ENCODE peak calls at places on chromosome 21, in six cellular contexts. U, E, V, P, X and F are unnamed samples.

GRCh38 chr21:40531421-40531820 is 315.5 kb downstream of the DSCAM start:
- DNase-seq in V (no peak), U (no peak), X (no peak), P (no peak), E (no peak), F (no peak)

GRCh38 chr21:21818898-21819297 is 820.7 kb downstream of the NCAM2 start:
- DNase-seq in E (no peak), V (no peak), U (no peak), X (no peak), P (no peak), F (no peak)

GRCh38 chr21:20026517-20026916 is 971.7 kb upstream of the NCAM2 start:
- DNase-seq in X (no peak), E (no peak), U (no peak), V (no peak), P (no peak), F (no peak)

GRCh38 chr21:41605178-41605933 is 97.4 kb upstream of the TMPRSS2 start:
- DNase-seq in X (peak), P (no peak), V (peak), E (no peak), U (peak), F (no peak)

GRCh38 chr21:37575536-37576083 is 209.0 kb downstream of the DYRK1A start:
- DNase-seq in X (no peak), P (no peak), U (no peak), E (no peak), V (no peak), F (no peak)

GRCh38 chr21:16492892-16493291 is 763.1 kb downstream of the USP25 start:
- DNase-seq in V (no peak), E (no peak), X (no peak), U (no peak), P (no peak), F (no peak)

GRCh38 chr21:37220433-37220980 is 46.6 kb downstream of the VPS26C start:
- DNase-seq in U (no peak), P (peak), X (no peak), V (no peak), E (no peak), F (peak)

GRCh38 chr21:25862596-25862995 is 127.8 kb downstream of the GABPA start:
- DNase-seq in X (no peak), V (no peak), P (peak), E (no peak), U (no peak), F (peak)

GRCh38 chr21:18716578-18717138 is 313.1 kb upstream of the TMPRSS15 start:
- DNase-seq in P (peak), X (no peak), V (no peak), U (no peak), E (no peak), F (no peak)

GRCh38 chr21:38831526-38832467 is 26.1 kb downstream of the ETS2 start:
- DNase-seq in X (peak), E (no peak), V (peak), P (peak), U (peak), F (peak)

GRCh38 chr21:39111928-39112327 is 71.3 kb downstream of the PSMG1 start:
- DNase-seq in U (no peak), X (no peak), E (no peak), P (peak), V (no peak), F (no peak)

GRCh38 chr21:30058928-30059327 is 107.7 kb downstream of the CLDN17 start:
- DNase-seq in V (no peak), U (no peak), P (no peak), X (no peak), E (no peak), F (no peak)

GRCh38 chr21:41620982-41621381 is 113.0 kb upstream of the TMPRSS2 start:
- DNase-seq in V (no peak), U (no peak), P (no peak), X (no peak), E (no peak), F (peak)

GRCh38 chr21:43921979-43922945 is 57.2 kb downstream of the AGPAT3 start:
- DNase-seq in V (no peak), P (no peak), U (no peak), E (peak), X (no peak), F (peak)

GRCh38 chr21:39176312-39176711 is 6.9 kb downstream of the PSMG1 start:
- DNase-seq in P (no peak), V (no peak), E (no peak), U (no peak), X (no peak), F (peak)

GRCh38 chr21:41219498-41220207 is 51.7 kb downstream of the BACE2 start:
- DNase-seq in X (no peak), V (no peak), E (no peak), U (no peak), P (no peak), F (no peak)

GRCh38 chr21:36171741-36172331 is 15.2 kb downstream of the DOP1B start:
- DNase-seq in E (peak), P (no peak), U (no peak), V (no peak), X (no peak), F (no peak)

GRCh38 chr21:36427502-36427901 is 42.3 kb downstream of the CHAF1B start:
- DNase-seq in X (no peak), V (no peak), P (no peak), E (no peak), U (no peak), F (no peak)

GRCh38 chr21:36744560-36745231 is 45.8 kb downstream of the SIM2 start:
- DNase-seq in X (peak), P (no peak), E (no peak), V (no peak), U (no peak), F (no peak)

GRCh38 chr21:41593784-41594138 is 85.8 kb upstream of the TMPRSS2 start:
- DNase-seq in X (peak), P (no peak), U (no peak), E (no peak), V (peak), F (no peak)

GRCh38 chr21:33750017-33750416 is 107.7 kb downstream of the ITSN1 start:
- DNase-seq in V (no peak), U (no peak), E (no peak), X (no peak), P (no peak), F (no peak)

GRCh38 chr21:33752260-33752659 is 110.0 kb downstream of the ITSN1 start:
- DNase-seq in X (no peak), P (no peak), V (no peak), E (no peak), U (no peak), F (no peak)

GRCh38 chr21:33748903-33749302 is 106.6 kb downstream of the ITSN1 start:
- DNase-seq in V (no peak), U (no peak), E (no peak), P (no peak), X (no peak), F (no peak)

GRCh38 chr21:33751120-33751519 is 108.8 kb downstream of the ITSN1 start:
- DNase-seq in U (no peak), E (no peak), V (no peak), P (no peak), X (no peak), F (no peak)

DNA sequence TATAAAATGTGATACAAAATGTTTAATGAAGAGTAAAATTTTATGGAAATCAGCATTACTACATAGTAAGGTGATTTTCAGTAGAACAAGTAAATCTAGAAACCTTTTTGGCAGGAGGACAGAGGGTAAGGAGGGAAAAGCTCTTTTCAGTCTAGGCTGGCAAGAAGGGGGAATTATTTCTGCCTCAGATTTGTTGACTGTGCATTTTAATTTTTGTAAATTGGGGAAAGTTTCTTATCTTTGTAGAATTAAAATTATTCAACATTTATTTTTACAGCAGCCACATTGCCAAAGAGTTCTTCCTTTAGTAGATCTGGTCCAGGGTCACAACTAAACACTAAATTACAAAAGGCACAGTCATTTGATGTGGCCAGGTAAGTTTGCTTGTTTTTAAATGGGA is 109.2 kb downstream of the ITSN1 start:
- DNase-seq in V (no peak), P (no peak), U (no peak), X (no peak), E (no peak), F (no peak)
- TF ChIP-seq CTCF in V (no peak), P (no peak), U (no peak), X (no peak), E (no peak), F (no peak)

GRCh38 chr21:45644041-45644906 is 749 bp downstream of the PCBP3 start:
- DNase-seq in P (peak), U (no peak), E (no peak), V (peak), X (no peak), F (no peak)

GRCh38 chr21:45641480-45642035 is 2.0 kb upstream of the PCBP3 start:
- DNase-seq in X (no peak), E (no peak), P (no peak), U (no peak), V (no peak), F (no peak)

GRCh38 chr21:45640888-45641479 is 2.5 kb upstream of the PCBP3 start:
- DNase-seq in X (no peak), P (peak), V (peak), U (no peak), E (no peak), F (peak)

GRCh38 chr21:45643021-45643980 is at the start of gene PCBP3:
- DNase-seq in X (peak), U (peak), V (peak), P (peak), E (peak), F (peak)

GRCh38 chr21:45642122-45642813 is 1.3 kb upstream of the PCBP3 start:
- DNase-seq in U (no peak), P (no peak), X (no peak), V (peak), E (no peak), F (no peak)
- H3K4me3 ChIP-seq in U (peak), P (peak), X (peak), V (no peak), E (peak), F (peak)

GRCh38 chr21:34278451-34278850 is 85.4 kb upstream of the KCNE2 start:
- DNase-seq in E (no peak), X (no peak), U (no peak), V (no peak), P (no peak), F (no peak)

GRCh38 chr21:34279883-34280282 is 83.9 kb upstream of the KCNE2 start:
- DNase-seq in U (no peak), E (no peak), V (no peak), X (no peak), P (no peak), F (no peak)

GRCh38 chr21:34274001-34274400 is 89.8 kb upstream of the KCNE2 start:
- DNase-seq in E (no peak), U (no peak), X (no peak), P (peak), V (no peak), F (peak)

GRCh38 chr21:34279285-34279684 is 84.5 kb upstream of the KCNE2 start:
- DNase-seq in X (no peak), U (no peak), E (no peak), V (no peak), P (no peak), F (no peak)

GRCh38 chr21:34276711-34277425 is 86.9 kb upstream of the KCNE2 start:
- DNase-seq in P (no peak), X (no peak), U (no peak), E (no peak), V (no peak), F (peak)
- TF ChIP-seq CTCF in P (no peak), X (no peak), U (no peak), E (no peak), V (no peak), F (no peak)

GRCh38 chr21:44925027-44925755 is 4.5 kb upstream of the ITGB2 start:
- DNase-seq in P (peak), V (no peak), U (no peak), E (no peak), X (no peak), F (peak)

GRCh38 chr21:44921928-44922327 is 1.2 kb upstream of the ITGB2 start:
- DNase-seq in E (no peak), X (no peak), U (no peak), V (no peak), P (no peak), F (no peak)

GRCh38 chr21:44920694-44921604 is at the start of gene ITGB2:
- DNase-seq in X (peak), U (peak), P (no peak), V (no peak), E (peak), F (no peak)

GRCh38 chr21:44924611-44925010 is 3.9 kb upstream of the ITGB2 start:
- DNase-seq in V (no peak), E (no peak), P (no peak), U (no peak), X (no peak), F (no peak)

DNA sequence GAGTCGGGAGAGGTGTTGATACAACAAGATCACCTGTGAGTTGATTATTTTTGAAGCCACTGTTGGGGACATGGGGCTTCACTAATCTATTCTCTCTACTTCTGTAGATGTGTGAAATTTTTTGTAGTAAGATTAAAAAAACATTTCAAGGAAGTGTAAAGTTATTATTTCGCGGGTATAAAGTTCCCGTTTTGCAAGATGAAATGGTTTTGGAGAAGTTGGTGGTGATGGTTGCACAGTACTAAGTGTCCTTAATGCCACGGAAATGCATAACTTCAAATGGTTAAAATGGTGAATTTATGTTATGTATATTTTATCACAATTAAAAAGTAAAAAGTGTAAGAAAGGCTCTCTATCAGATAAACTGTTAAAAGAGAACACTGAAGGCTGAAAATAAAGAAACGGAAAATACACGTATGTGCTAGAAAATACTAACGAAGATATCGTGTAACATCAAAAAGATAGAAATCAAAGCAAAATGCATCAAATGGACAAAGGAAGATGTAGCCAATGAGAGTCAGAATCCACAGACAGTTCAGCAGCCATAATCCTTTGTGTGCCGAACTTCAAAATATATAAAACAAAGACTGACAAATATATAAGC is 2.9 kb upstream of the ITGB2 start:
- DNase-seq in X (no peak), P (no peak), E (no peak), V (no peak), U (no peak), F (no peak)
- H3K4me3 ChIP-seq in X (no peak), P (no peak), E (no peak), V (no peak), U (no peak), F (no peak)

GRCh38 chr21:42833439-42833815 is 45.9 kb downstream of the WDR4 start:
- DNase-seq in U (no peak), V (peak), X (peak), P (no peak), E (no peak), F (peak)
- TF ChIP-seq CTCF in U (no peak), V (peak), X (peak), P (peak), E (no peak), F (peak)

GRCh38 chr21:28769683-28770082 is 223.0 kb downstream of the LTN1 start:
- DNase-seq in E (no peak), U (no peak), X (no peak), V (no peak), P (no peak), F (no peak)
- H3K4me3 ChIP-seq in E (no peak), U (no peak), X (no peak), V (no peak), P (no peak), F (no peak)

GRCh38 chr21:17513214-17514123 is 626 bp downstream of the CXADR start:
- DNase-seq in P (peak), U (no peak), V (peak), E (no peak), X (peak), F (peak)
- TF ChIP-seq CTCF in P (no peak), U (no peak), V (peak), E (no peak), X (no peak), F (no peak)

DNA sequence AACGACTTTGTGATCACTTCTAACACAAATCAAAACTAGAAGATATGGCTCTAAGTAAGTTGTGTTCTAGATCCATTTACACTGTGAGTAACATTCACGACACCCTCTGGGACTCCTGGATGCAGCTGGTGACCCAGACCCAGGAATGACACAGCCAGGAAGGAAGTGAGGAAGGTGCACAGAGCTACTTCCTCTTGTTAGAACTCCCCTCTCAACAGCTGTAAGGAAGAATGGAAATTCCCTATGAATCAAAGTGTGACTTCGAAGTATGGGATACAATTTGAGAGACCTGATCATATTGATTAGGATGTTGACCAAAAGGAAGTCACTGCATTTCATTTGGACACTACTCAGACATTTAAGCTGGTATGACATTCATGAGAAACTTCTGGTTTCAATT is 185.3 kb downstream of the NRIP1 start:
- DNase-seq in U (no peak), X (no peak), E (no peak), P (no peak), V (no peak), F (no peak)
- H3K4me3 ChIP-seq in U (no peak), X (no peak), E (no peak), P (no peak), V (no peak), F (no peak)

DNA sequence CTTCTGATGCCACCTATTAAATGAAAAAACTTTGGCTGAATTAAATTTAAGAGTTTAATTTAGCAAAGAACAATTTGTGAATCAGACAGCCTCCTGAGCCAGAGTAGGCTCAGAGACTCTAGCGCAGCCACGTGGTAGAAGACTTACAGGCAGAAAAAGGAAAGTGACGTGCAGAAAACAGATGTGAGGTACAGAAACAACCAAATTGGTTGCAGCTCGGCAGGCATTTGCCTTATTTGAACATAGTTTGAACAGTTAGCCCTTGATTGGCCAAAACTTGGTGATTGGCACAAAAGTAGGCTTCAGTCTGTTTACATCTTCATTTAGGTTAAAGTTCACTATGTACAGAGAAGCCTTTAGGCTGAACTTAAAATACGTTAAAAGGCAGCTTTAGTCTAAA is 22.9 kb downstream of the TCP10L start:
- DNase-seq in V (peak), U (peak), X (peak), E (no peak), P (peak), F (peak)
- TF ChIP-seq CTCF in V (peak), U (peak), X (no peak), E (peak), P (peak), F (peak)